ENCODE peak calls at places on chromosomes 2 and 18, in five cellular contexts. G is HCT116, U is tibial artery, K is fibroblast of lung, T is mammary epithelial cell. W is an unnamed sample.

GRCh38 chr2:180374502-180375281 is 367.6 kb upstream of the CWC22 start:
- DNase-seq in G (no peak), U (no peak), K (no peak), T (no peak), W (no peak)

GRCh38 chr2:172208881-172209325 is 106.2 kb upstream of the DLX2 start:
- DNase-seq in G (no peak), U (no peak), K (peak), T (peak), W (no peak)

GRCh38 chr2:70659551-70659950 is 105.9 kb upstream of the TGFA start:
- DNase-seq in G (no peak), U (no peak), K (no peak), T (no peak), W (no peak)

GRCh38 chr18:45521777-45522176 is 93.5 kb upstream of the SLC14A2 start:
- DNase-seq in G (no peak), U (peak), K (peak), T (peak), W (no peak)

GRCh38 chr2:190202604-190203003 is 117.0 kb downstream of the HIBCH start:
- DNase-seq in G (no peak), U (no peak), K (no peak), T (no peak), W (no peak)

GRCh38 chr2:148479388-148479787 is 165.2 kb upstream of the EPC2 start:
- DNase-seq in G (no peak), U (no peak), K (no peak), T (no peak), W (no peak)

GRCh38 chr2:216985658-216986141 is 125.8 kb upstream of the TNP1 start:
- DNase-seq in G (no peak), U (no peak), K (peak), T (no peak), W (no peak)

GRCh38 chr2:219107837-219108236 is 47.1 kb upstream of the IHH start:
- DNase-seq in G (no peak), U (no peak), K (no peak), T (no peak), W (no peak)

GRCh38 chr18:26457611-26458350 is 90.6 kb downstream of the KCTD1 start:
- DNase-seq in G (no peak), U (no peak), K (no peak), T (no peak), W (no peak)

GRCh38 chr18:11989966-11990380 is 8.7 kb downstream of the IMPA2 start:
- DNase-seq in G (no peak), U (no peak), K (no peak), T (no peak), W (peak)

GRCh38 chr2:158969717-158970521 is 1.5 kb downstream of the TANC1 start:
- DNase-seq in G (no peak), U (peak), K (peak), T (peak), W (peak)

GRCh38 chr18:8794133-8794986 is 89.0 kb downstream of the MTCL1 start:
- DNase-seq in G (peak), U (no peak), K (peak), T (peak), W (peak)

GRCh38 chr2:63326473-63326872 is 261.8 kb downstream of the WDPCP start:
- DNase-seq in G (no peak), U (no peak), K (no peak), T (no peak), W (no peak)

GRCh38 chr2:104923665-104924064 is 69.8 kb downstream of the POU3F3 start:
- DNase-seq in G (no peak), U (no peak), K (no peak), T (no peak), W (no peak)

GRCh38 chr2:39545957-39546356 is 108.9 kb upstream of the MAP4K3 start:
- DNase-seq in G (no peak), U (no peak), K (no peak), T (no peak), W (no peak)

GRCh38 chr2:234377761-234378341 is 119.0 kb downstream of the ARL4C start:
- DNase-seq in G (no peak), U (no peak), K (peak), T (no peak), W (no peak)

GRCh38 chr2:29182920-29183319 is 67.7 kb downstream of the CLIP4 start:
- DNase-seq in G (no peak), U (no peak), K (no peak), T (no peak), W (no peak)

GRCh38 chr2:120354935-120355845 is 9.3 kb downstream of the INHBB start:
- DNase-seq in G (no peak), U (no peak), K (no peak), T (no peak), W (no peak)

GRCh38 chr2:100744589-100744988 is 75.3 kb upstream of the NPAS2 start:
- DNase-seq in G (no peak), U (no peak), K (peak), T (peak), W (peak)

GRCh38 chr2:64654993-64655666 is 1.4 kb upstream of the SERTAD2 start:
- DNase-seq in G (no peak), U (no peak), K (peak), T (no peak), W (peak)

GRCh38 chr18:53864758-53865157 is 359.7 kb downstream of the MBD2 start:
- DNase-seq in G (no peak), U (no peak), K (no peak), T (peak), W (no peak)

GRCh38 chr2:47072728-47073191 is 82.3 kb downstream of the STPG4 start:
- DNase-seq in G (no peak), U (peak), K (no peak), T (no peak), W (no peak)

GRCh38 chr2:44191739-44192138 is 23.1 kb downstream of the PPM1B start:
- DNase-seq in G (no peak), U (no peak), K (no peak), T (no peak), W (no peak)

GRCh38 chr2:85557130-85557529 is 4.2 kb downstream of the GGCX start:
- DNase-seq in G (no peak), U (no peak), K (no peak), T (no peak), W (no peak)

GRCh38 chr2:100623033-100623715 is 60.4 kb downstream of the PDCL3 start:
- DNase-seq in G (no peak), U (no peak), K (no peak), T (no peak), W (no peak)

DNA sequence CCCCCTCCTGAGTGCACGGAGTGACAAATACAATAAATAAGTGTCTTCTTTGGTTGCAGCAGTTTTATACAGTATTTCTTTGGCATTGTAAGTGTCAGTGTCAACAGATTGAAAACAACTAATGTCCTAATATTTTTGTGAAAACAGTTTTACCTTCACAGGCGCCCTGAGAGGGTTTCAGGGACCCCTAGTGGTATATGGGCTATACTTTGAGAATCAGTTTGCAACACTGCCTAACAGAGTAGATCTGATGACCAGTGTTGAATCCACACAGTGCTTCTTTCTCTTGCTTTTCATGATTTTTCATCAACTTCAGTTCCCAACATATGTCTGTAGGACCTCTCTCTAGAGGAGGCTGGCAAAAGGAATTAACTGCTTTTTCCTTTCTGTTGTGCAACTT is 162.2 kb downstream of the PRPF40A start:
- DNase-seq in G (no peak), U (no peak), K (no peak), T (no peak), W (no peak)
- TF ChIP-seq CTCF in G (peak), U (no peak), K (peak), T (no peak), W (no peak)

GRCh38 chr2:122136071-122136470 is 380.6 kb downstream of the TSN start:
- DNase-seq in G (peak), U (no peak), K (peak), T (peak), W (peak)
- TF ChIP-seq CTCF in G (peak), U (no peak), K (no peak), T (peak), W (peak)

DNA sequence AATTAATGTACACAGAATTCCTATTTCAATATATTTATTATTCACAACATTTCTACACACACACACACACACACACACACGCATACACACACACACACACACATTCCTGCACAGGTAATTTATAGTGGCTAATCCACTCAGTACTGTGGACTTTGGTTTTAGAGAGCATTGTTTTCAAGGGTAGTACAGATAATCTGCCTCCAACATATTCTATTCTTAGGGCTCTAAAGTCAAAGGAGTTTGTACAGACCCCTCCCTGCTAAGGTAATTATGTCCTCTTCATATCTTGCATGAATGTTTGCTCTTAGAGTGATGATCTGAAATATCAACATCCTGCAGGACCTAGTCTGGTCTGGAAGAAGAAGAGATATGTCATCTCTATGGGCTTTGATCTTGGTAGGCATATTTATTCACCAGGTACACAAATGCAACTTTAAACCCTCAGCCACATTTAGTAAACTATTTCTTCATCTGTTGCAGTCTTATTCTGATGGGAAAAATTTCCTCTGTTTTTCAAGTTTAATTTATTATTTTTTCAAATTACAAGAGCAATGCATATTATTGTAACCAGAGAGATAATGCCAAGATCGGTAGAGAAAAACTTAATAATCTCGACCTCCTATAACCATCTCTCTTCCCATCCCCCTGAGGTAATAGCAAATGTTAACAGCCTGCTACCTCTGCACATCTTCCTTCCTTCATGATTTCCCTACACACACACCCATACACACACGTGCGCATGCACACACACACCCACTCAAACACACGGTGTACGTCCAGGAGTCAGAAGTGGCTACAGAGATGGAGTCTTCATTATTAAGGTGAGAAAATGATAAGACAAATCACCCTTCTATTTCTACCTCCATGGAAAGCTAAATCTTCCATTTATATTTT is 18.3 kb upstream of the POLE4 start:
- DNase-seq in G (no peak), U (no peak), K (no peak), T (no peak), W (no peak)
- TF ChIP-seq CTCF in G (no peak), U (no peak), K (no peak), T (no peak), W (no peak)

GRCh38 chr2:15813481-15814266 is 126.7 kb upstream of the MYCN start:
- DNase-seq in G (no peak), U (no peak), K (no peak), T (no peak), W (no peak)

GRCh38 chr2:15814406-15814805 is 125.9 kb upstream of the MYCN start:
- DNase-seq in G (no peak), U (no peak), K (no peak), T (no peak), W (no peak)

GRCh38 chr2:15811367-15811766 is 129.0 kb upstream of the MYCN start:
- DNase-seq in G (no peak), U (no peak), K (no peak), T (no peak), W (no peak)

GRCh38 chr2:15810451-15811150 is 129.7 kb upstream of the MYCN start:
- DNase-seq in G (no peak), U (no peak), K (no peak), T (no peak), W (no peak)

DNA sequence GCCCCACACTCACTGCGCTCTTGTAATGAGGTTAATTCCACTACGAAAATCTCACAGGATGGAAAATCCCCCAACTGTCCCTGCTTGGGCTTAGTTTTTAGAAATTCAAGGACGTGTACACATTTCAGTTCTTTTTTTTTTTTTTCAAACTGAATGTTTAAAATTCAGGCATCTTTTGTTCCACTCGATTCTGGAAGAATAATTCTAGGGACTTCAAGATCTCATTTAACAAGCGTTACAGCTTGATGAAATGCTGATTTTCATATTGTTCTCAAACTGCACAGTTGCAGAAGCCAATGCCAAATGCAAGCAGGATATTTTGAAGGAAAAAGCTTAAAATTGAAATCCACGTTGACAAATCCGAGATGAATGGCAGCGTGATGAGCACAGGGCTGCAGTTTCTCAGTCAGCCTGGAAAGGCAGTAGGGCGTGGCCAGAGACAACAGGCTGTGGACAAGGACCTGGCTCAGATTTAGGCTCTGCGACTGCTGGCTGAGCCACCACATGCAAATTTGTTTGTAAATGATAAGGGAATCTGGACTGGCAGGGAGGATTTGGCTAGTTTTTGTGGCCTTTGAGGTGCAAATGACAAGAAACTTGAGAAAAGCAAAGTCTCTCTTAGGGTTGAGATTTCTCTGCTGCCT is 128.0 kb upstream of the MYCN start:
- DNase-seq in G (no peak), U (no peak), K (no peak), T (no peak), W (no peak)
- TF ChIP-seq CTCF in G (no peak), U (no peak), K (no peak), T (no peak), W (no peak)

GRCh38 chr18:59354731-59355130 is 4.3 kb downstream of the LMAN1 start:
- DNase-seq in G (no peak), U (no peak), K (peak), T (no peak), W (no peak)
- TF ChIP-seq CTCF in G (no peak), U (no peak), K (no peak), T (no peak), W (no peak)

GRCh38 chr2:131042161-131042775 is 51.0 kb downstream of the FAM168B start:
- DNase-seq in G (no peak), U (no peak), K (no peak), T (peak), W (no peak)

GRCh38 chr2:131041402-131042160 is 51.7 kb downstream of the FAM168B start:
- DNase-seq in G (no peak), U (no peak), K (no peak), T (no peak), W (no peak)

GRCh38 chr2:131039535-131039907 is 53.7 kb downstream of the FAM168B start:
- DNase-seq in G (no peak), U (no peak), K (no peak), T (no peak), W (no peak)

GRCh38 chr2:131039908-131040660 is 53.2 kb downstream of the FAM168B start:
- DNase-seq in G (no peak), U (no peak), K (no peak), T (no peak), W (no peak)

DNA sequence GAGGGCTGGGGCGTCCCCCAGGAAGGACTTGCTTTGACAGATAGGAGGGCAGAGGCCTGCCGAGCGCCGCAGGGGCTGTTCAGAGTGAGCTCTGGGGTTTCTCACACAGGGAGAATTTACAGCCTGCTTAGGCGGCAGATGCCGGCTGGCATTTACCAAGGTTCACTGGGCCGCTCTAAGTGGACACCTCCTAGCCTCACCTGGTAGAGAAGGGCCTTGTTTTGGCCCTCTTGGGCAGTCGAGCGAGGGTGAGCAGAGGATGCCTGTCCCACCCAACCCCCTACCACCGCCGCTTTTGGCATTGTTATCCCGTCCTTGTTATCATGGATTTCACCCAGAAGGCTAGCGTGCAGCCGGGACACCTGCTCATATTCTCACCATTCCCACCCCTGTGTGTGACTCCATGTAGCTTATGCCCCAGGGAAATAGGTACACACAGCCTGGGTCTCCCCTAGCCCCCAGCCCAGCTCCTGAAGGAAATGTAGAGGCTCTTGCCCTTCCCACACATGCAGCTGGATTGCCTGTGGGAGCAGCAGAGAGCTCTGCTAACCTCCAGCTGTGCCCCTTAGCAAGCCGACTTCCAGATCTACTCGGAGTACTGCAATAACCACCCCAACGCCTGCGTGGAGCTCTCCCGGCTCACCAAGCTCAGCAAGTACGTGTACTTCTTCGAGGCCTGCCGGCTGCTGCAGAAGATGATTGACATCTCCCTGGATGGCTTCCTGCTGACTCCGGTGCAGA is 52.4 kb downstream of the FAM168B start:
- DNase-seq in G (no peak), U (no peak), K (no peak), T (no peak), W (no peak)
- TF ChIP-seq CTCF in G (no peak), U (no peak), K (peak), T (no peak), W (no peak)

GRCh38 chr2:135424849-135425248 is 106.2 kb downstream of the ZRANB3 start:
- DNase-seq in G (peak), U (no peak), K (no peak), T (no peak), W (no peak)
- TF ChIP-seq CTCF in G (peak), U (no peak), K (no peak), T (no peak), W (no peak)

GRCh38 chr18:4400911-4401310 is 54.2 kb downstream of the DLGAP1 start:
- DNase-seq in G (no peak), U (no peak), K (no peak), T (no peak), W (no peak)

GRCh38 chr18:4403836-4404235 is 51.3 kb downstream of the DLGAP1 start:
- DNase-seq in G (no peak), U (no peak), K (no peak), T (no peak), W (no peak)

GRCh38 chr18:4394700-4395099 is 60.4 kb downstream of the DLGAP1 start:
- DNase-seq in G (no peak), U (no peak), K (no peak), T (no peak), W (no peak)

DNA sequence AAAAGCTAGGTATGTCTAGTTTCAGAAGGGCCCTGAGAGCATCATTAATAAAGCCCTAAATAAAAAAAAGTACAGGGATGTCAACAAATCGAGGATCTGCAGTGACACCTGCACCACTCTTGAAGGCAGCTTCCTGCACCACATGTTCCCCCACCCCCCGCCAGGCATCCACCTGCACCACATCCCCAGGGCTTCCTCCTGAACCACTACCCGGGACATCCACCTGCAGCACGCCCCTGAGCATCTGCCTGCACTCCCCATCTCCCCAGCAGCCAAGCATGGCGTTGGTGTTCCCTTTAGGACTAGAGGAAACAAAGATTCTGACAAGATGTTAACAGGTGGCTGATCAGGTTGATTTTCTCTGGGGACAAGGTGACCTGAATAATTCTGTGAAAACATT is 55.2 kb downstream of the DLGAP1 start:
- DNase-seq in G (no peak), U (no peak), K (no peak), T (no peak), W (no peak)
- TF ChIP-seq CTCF in G (no peak), U (no peak), K (no peak), T (no peak), W (no peak)

GRCh38 chr2:151614606-151615306 is 119.5 kb downstream of the NEB start:
- DNase-seq in G (no peak), U (no peak), K (no peak), T (no peak), W (no peak)
- TF ChIP-seq CTCF in G (no peak), U (no peak), K (no peak), T (no peak), W (no peak)

GRCh38 chr2:135916232-135916631 is 40.0 kb upstream of the MCM6 start:
- DNase-seq in G (peak), U (no peak), K (peak), T (peak), W (no peak)
- TF ChIP-seq CTCF in G (peak), U (peak), K (peak), T (peak), W (peak)

W was measured in Calu3.